ENCODE peak calls at places on chromosomes 11 and 22, in six cellular contexts. I is fibroblast of lung, Q is osteoblast, H is aorta, C is neural progenitor cell, B is psoas muscle. G is an unnamed sample. For H3K4me1, the result is how much of the 10 kb centered on the place peaks cover.

GRCh38 chr11:89168396-89168795 is 9.3 kb upstream of the TYR start:
- DNase-seq in I (peak), Q (no peak), H (no peak), C (no peak), B (no peak), G (no peak)

GRCh38 chr11:69335010-69335409 is 41.1 kb downstream of the MYEOV start:
- DNase-seq in I (no peak), Q (no peak), H (no peak), C (no peak), B (no peak), G (no peak)

GRCh38 chr22:39936523-39937145 is 23.6 kb upstream of the TMA7B start:
- DNase-seq in I (no peak), Q (no peak), H (no peak), C (no peak), B (no peak), G (no peak)

GRCh38 chr11:86637976-86638375 is 34.4 kb downstream of the ME3 start:
- DNase-seq in I (no peak), Q (no peak), H (no peak), C (no peak), B (no peak), G (no peak)

GRCh38 chr11:19234428-19234827 is 6.3 kb downstream of the E2F8 start:
- DNase-seq in I (no peak), Q (no peak), H (no peak), C (no peak), B (no peak), G (no peak)

GRCh38 chr22:49663311-49663711 is 164.4 kb downstream of the BRD1 start:
- DNase-seq in I (no peak), Q (peak), H (peak), C (no peak), B (no peak), G (peak)

GRCh38 chr11:130487390-130488186 is 39.1 kb downstream of the ADAMTS15 start:
- DNase-seq in I (no peak), Q (no peak), H (no peak), C (no peak), B (no peak), G (no peak)

GRCh38 chr11:106397787-106398355 is 320.4 kb downstream of the AASDHPPT start:
- DNase-seq in I (peak), Q (no peak), H (no peak), C (peak), B (no peak), G (no peak)

GRCh38 chr22:26461188-26461810 is 22.3 kb downstream of the HPS4 start:
- DNase-seq in I (peak), Q (no peak), H (peak), C (peak), B (peak), G (no peak)

DNA sequence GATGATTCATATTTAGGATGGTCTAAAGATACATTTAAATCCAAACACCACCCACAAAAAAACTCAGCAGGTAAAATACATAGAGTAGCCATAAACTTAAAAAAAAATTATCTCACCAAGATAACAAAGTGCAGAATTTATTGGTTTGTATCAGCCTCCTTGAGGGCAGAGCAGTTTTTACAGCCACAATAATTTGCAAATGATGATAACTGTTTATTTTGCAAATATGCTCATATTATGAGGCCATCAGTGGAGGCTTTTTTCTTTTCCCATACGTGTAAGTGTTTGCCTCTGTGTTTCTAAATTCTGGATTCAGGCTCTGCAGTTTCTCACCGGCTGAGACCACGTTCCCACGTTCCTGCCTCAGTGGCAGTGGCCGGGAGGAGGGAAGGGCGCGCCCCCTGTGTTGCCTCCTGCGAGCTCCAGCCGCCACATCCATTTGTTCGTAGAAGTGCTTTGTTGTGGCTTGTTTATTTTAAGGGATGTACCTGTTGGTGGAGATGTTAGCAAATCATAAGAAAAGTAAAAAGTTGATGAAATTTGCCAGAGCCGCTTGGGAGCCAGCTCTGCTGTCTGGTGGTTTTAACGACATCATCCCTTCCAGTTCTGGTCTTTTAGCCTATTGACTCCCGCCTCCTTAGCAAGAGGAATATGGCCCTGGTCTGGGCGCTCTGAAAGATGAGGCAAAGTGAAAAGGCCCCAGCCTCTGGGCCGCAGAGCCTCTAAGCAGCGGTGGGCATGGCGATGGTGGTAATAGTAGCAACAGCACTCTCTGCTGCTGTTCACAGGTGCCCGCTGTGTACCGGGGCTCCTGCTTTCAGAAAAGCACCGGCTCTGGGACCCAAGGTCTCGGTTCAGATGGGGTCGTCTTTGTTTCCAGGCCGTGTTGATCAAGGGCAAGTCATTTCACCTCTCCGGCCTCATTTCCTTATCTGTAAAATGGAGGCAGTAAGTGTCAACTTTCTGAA is 66.7 kb upstream of the PPARA start:
- DNase-seq in I (no peak), Q (no peak), H (peak), C (no peak), B (peak), G (peak)
- H3K4me1 ChIP-seq in I (under half), Q (half or more), H (under half), C (under half), B (half or more), G (under half)

DNA sequence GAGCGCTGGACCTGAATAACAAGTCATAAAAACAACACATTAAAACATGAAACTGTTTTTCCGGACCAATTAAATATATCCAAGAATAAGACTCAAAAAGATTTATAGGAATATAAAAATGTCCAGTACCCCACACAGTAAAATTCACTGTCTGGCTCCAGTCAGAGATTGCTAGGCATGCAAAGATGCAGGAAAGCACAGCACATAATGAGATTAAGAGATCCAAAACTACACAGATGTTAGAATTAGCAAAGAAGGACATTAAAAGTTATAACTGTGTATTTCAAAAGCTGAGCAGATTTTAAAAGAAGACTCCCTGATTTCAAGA is 13.7 kb downstream of the LRRC75B start:
- DNase-seq in I (no peak), Q (no peak), H (no peak), C (no peak), B (no peak), G (no peak)
- H3K4me1 ChIP-seq in I (under half), Q (under half), H (under half), C (under half), B (under half), G (under half)

GRCh38 chr11:119779195-119780071 is 50.4 kb upstream of the NECTIN1 start:
- DNase-seq in I (no peak), Q (no peak), H (no peak), C (no peak), B (no peak), G (peak)
- H3K4me1 ChIP-seq in I (under half), Q (under half), H (under half), C (under half), B (under half), G (under half)

GRCh38 chr11:44605068-44605708 is 39.7 kb downstream of the CD82 start:
- DNase-seq in I (no peak), Q (peak), H (no peak), C (no peak), B (no peak), G (no peak)
- H3K4me1 ChIP-seq in I (under half), Q (half or more), H (under half), C (half or more), B (under half), G (under half)

DNA sequence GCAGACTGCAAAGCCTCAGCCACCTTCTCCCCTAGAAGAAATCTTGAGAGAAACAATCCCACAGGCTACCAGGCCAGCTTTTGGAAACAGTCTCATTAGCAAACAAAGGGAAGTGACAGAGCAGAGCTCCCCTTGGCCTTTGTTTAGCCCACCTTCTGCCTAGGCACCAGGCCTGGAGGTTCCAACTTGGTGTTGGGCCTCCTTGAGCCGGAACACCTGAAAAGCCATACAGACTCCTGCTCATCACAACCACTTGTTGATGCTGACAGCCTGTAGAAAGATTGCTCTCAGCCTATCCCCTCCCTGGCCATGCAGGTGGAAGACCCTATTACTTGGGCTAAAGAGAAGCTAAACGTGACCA is 26.6 kb downstream of the KCNQ1OT1 start:
- DNase-seq in I (no peak), Q (peak), H (no peak), C (no peak), B (no peak), G (no peak)
- H3K4me1 ChIP-seq in I (under half), Q (under half), H (under half), C (under half), B (under half), G (under half)

GRCh38 chr11:45860348-45860747 is 13.1 kb downstream of the CRY2 start:
- DNase-seq in I (no peak), Q (no peak), H (no peak), C (no peak), B (no peak), G (no peak)
- H3K4me1 ChIP-seq in I (under half), Q (under half), H (under half), C (under half), B (half or more), G (under half)

GRCh38 chr11:14347991-14348390 is 11.0 kb downstream of the RRAS2 start:
- DNase-seq in I (no peak), Q (no peak), H (no peak), C (no peak), B (no peak), G (no peak)
- H3K4me1 ChIP-seq in I (under half), Q (under half), H (under half), C (under half), B (under half), G (under half)

DNA sequence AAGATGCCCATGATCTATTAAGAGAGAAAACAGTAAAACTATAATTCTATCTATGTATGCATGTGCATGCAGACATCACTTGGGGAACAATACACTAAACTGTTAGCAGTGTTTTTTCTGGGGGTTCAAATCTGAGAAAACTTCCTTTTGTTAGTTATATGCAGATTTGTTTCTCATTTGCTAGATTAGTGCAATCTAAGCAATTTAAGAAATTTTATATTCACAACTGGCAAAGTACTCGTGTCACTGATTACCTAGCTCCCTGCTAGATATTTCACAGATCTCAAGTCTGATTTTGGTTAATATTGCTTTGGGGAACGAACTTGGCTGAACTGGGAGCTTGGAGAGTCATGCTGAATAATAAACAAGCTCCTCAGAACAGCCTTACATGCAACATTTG is 14.9 kb upstream of the OSBP start:
- DNase-seq in I (no peak), Q (no peak), H (no peak), C (no peak), B (no peak), G (no peak)
- H3K4me1 ChIP-seq in I (under half), Q (under half), H (under half), C (under half), B (under half), G (under half)